ENCODE peak calls at places on chromosomes 4 and X, in six cellular contexts. O, F, U, V, K and J are unnamed samples.
A peak's percentile ranks its signal among the peaks of the same experiment; 100 is the strongest.

GRCh38 chr4:114103908-114104307 is 124.5 kb upstream of the ARSJ start:
- DNase-seq in U (no peak), F (no peak), K (no peak), O (no peak), V (no peak), J (no peak)

GRCh38 chrX:26562156-26562555 is 346.2 kb downstream of the MAGEB5 start:
- DNase-seq in V (no peak), F (no peak), U (no peak), K (no peak), O (no peak), J (no peak)

GRCh38 chr4:176187610-176188009 is 7.8 kb downstream of the SPATA4 start:
- DNase-seq in F (peak; percentile 26), V (no peak), K (no peak), O (no peak), U (no peak), J (peak; percentile 20)

GRCh38 chr4:104470770-104471169 is 23.9 kb downstream of the CXXC4 start:
- DNase-seq in O (no peak), F (no peak), U (no peak), V (no peak), K (no peak), J (no peak)

GRCh38 chr4:141027421-141027820 is 105.8 kb downstream of the RNF150 start:
- DNase-seq in K (no peak), O (no peak), V (peak; percentile 32), F (peak; percentile 33), U (no peak), J (no peak)

GRCh38 chr4:53688186-53688790 is 97.0 kb upstream of the LNX1 start:
- DNase-seq in O (no peak), K (no peak), V (no peak), U (no peak), F (peak; percentile 99), J (peak; percentile 99)

GRCh38 chr4:77854431-77855111 is 8.1 kb upstream of the MRPL1 start:
- DNase-seq in F (no peak), O (no peak), V (no peak), U (no peak), K (no peak), J (no peak)

GRCh38 chr4:161655148-161655547 is 508.7 kb downstream of the FSTL5 start:
- DNase-seq in V (no peak), O (no peak), U (no peak), K (no peak), F (no peak), J (no peak)

GRCh38 chrX:44962944-44963343 is 90.0 kb downstream of the KDM6A start:
- DNase-seq in F (no peak), O (no peak), K (no peak), U (no peak), V (no peak), J (no peak)

GRCh38 chr4:144583658-144584057 is 62.3 kb upstream of the HHIP start:
- DNase-seq in V (no peak), O (no peak), F (no peak), K (no peak), U (no peak), J (peak; percentile 47)

GRCh38 chr4:128728190-128728589 is 81.3 kb upstream of the JADE1 start:
- DNase-seq in K (no peak), U (no peak), V (no peak), F (no peak), O (no peak), J (no peak)

GRCh38 chrX:132963846-132964245 is 5.4 kb upstream of the HS6ST2 start:
- DNase-seq in O (no peak), V (no peak), U (no peak), K (no peak), F (no peak), J (no peak)

GRCh38 chrX:138759217-138759943 is 47.9 kb upstream of the FGF13 start:
- DNase-seq in F (no peak), K (no peak), U (no peak), O (no peak), V (no peak), J (no peak)

GRCh38 chr4:74536557-74536956 is 91.6 kb downstream of the AREG start:
- DNase-seq in K (no peak), O (no peak), U (no peak), F (no peak), V (no peak), J (peak; percentile 38)

GRCh38 chr4:146545102-146545501 is 23.4 kb upstream of the SLC10A7 start:
- DNase-seq in U (peak; percentile 24), F (peak; percentile 30), O (no peak), K (no peak), V (no peak), J (peak; percentile 37)

GRCh38 chr4:37588150-37588549 is 98.0 kb downstream of the RELL1 start:
- DNase-seq in V (no peak), F (no peak), K (no peak), U (no peak), O (no peak), J (no peak)

GRCh38 chr4:165894159-165894558 is 21.1 kb downstream of the TLL1 start:
- DNase-seq in F (no peak), K (no peak), V (no peak), U (no peak), O (no peak), J (no peak)

GRCh38 chr4:88054229-88054628 is 46.8 kb downstream of the PKD2 start:
- DNase-seq in V (no peak), O (no peak), K (no peak), U (no peak), F (no peak), J (no peak)

GRCh38 chr4:26713563-26714145 is 129.8 kb downstream of the TBC1D19 start:
- DNase-seq in F (no peak), U (no peak), O (no peak), K (no peak), V (no peak), J (no peak)

GRCh38 chr4:70556856-70557255 is 35.2 kb upstream of the AMBN start:
- DNase-seq in K (no peak), U (no peak), F (peak; percentile 25), O (no peak), V (no peak), J (no peak)

GRCh38 chr4:72311291-72311690 is 257.7 kb downstream of the ADAMTS3 start:
- DNase-seq in V (no peak), K (no peak), F (no peak), U (no peak), O (no peak), J (no peak)

GRCh38 chr4:9781343-9782135 is at the start of gene DRD5:
- DNase-seq in O (no peak), V (no peak), F (no peak), U (no peak), K (no peak), J (no peak)

DNA sequence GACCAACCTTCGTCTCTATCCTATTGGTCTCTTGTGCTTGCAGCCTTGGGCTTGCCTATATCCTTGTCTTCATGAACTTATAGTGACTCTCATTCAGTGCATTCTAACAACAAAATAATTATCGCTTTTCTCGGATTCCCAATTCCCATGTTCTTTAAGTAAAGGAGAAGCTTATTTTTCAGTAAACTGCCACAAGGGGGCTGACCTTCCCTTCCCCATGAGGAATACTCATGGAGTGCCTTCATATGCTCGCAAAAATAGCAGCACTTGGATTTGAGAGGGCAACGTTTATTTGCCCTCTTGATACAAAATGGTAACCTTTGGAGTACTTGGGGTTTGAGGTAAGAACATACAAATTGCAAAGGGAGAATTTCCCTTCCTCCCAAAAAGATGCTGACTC is 183.2 kb upstream of the TENT5D start:
- DNase-seq in U (no peak), V (no peak), F (no peak), O (no peak), K (no peak), J (no peak)
- TF ChIP-seq CTCF in U (peak; percentile 32), V (no peak), F (no peak), O (no peak), K (no peak), J (no peak)

GRCh38 chr4:101850698-101851097 is 60.2 kb downstream of the BANK1 start:
- DNase-seq in O (no peak), F (no peak), K (no peak), V (no peak), U (no peak), J (no peak)

GRCh38 chr4:101855239-101855638 is 64.7 kb downstream of the BANK1 start:
- DNase-seq in U (no peak), V (no peak), K (no peak), O (no peak), F (no peak), J (no peak)

GRCh38 chr4:101851671-101852070 is 61.1 kb downstream of the BANK1 start:
- DNase-seq in K (no peak), V (no peak), U (no peak), O (no peak), F (no peak), J (no peak)

GRCh38 chr4:101853691-101854090 is 63.2 kb downstream of the BANK1 start:
- DNase-seq in K (no peak), O (no peak), U (no peak), V (no peak), F (no peak), J (no peak)

DNA sequence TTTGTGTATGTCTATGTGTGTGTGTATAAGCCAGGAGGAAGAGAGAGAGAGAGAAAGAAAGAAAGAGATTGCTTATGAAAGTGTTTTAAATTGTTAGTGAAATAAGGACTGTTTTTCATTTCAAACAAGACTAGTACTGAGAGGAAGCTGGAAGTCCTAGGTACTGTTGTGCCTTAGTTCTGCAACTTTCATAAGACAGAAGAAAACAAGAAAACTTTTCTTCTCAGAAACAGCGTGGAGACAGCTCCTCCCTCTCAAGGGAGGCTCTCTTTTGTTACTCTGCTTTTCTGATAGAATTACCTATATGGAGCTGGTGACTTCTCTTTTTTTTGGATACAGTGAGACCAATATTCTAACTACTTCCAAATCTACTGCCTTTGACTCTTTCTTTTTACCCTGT is 62.5 kb downstream of the BANK1 start:
- DNase-seq in F (no peak), O (no peak), K (no peak), V (no peak), U (no peak), J (no peak)
- H3K4me3 ChIP-seq in F (no peak overlapping the region), O (no peak overlapping the region), K (no peak overlapping the region), V (no peak overlapping the region), U (no peak overlapping the region), J (no peak overlapping the region)

DNA sequence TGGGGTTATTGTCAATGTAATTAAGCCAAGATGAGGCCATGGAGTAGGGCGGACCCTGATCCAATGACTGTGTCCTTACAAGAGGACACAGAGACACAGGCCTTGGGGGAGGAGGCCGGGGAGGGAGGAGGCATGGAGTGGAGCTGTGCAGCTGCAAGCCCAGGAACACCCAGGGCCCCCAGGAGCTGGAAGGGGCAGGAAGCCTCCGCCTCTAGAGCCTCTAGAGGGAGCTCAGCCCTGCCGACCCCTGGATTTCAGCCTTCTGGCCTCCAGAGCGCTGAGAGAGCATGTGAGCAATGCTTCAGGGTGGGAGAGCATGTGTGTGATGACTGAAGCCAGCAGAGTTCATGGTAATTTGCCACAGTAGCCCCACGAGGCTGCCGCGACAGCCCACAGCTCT is 234.6 kb downstream of the AFAP1 start:
- DNase-seq in K (no peak), V (no peak), U (no peak), O (no peak), F (peak; percentile 10), J (no peak)
- TF ChIP-seq CTCF in K (no peak), V (no peak), U (no peak), O (no peak), F (no peak), J (no peak)

GRCh38 chr4:20253799-20254409 is 2.2 kb downstream of the SLIT2 start:
- DNase-seq in V (no peak), U (peak; percentile 7), O (peak; percentile 9), F (peak; percentile 30), K (peak; percentile 12), J (peak; percentile 32)
- H3K4me3 ChIP-seq in V (peak overlapping the region; percentile 39), U (no peak overlapping the region), O (no peak overlapping the region), F (peak overlapping the region; percentile 78), K (peak overlapping the region; percentile 70), J (peak overlapping the region; percentile 74)

GRCh38 chr4:108060164-108060563 is 70.5 kb downstream of the HADH start:
- DNase-seq in V (no peak), K (no peak), F (peak; percentile 42), O (no peak), U (peak; percentile 18), J (peak; percentile 58)
- TF ChIP-seq CTCF in V (no peak), K (no peak), F (peak; percentile 42), O (peak; percentile 32), U (peak; percentile 49), J (peak; percentile 30)